ENCODE peak calls at places on chromosomes 1 and 21, in five cellular contexts. E, T, X, Y and G are unnamed samples.
A peak's percentile ranks its signal among the peaks of the same experiment; 100 is the strongest.

GRCh38 chr21:38277501-38278111 is 20.8 kb downstream of the KCNJ15 start:
- DNase-seq in T (peak; percentile 96), X (peak; percentile 98), Y (no peak), E (no peak), G (no peak)

GRCh38 chr1:82538876-82539275 is 738.1 kb downstream of the ADGRL2 start:
- DNase-seq in Y (no peak), X (peak; percentile 76), T (no peak), E (no peak), G (no peak)

GRCh38 chr1:74586253-74586897 is 74.0 kb upstream of the LRRC53 start:
- DNase-seq in T (no peak), X (no peak), E (no peak), Y (no peak), G (no peak)

GRCh38 chr1:31760901-31761470 is 3.2 kb downstream of the ADGRB2 start:
- DNase-seq in T (peak; percentile 58), E (peak; percentile 85), X (peak; percentile 88), Y (peak; percentile 74), G (peak; percentile 64)

GRCh38 chr1:242800521-242800920 is 276.0 kb upstream of the PLD5 start:
- DNase-seq in T (no peak), Y (no peak), X (no peak), E (no peak), G (no peak)

GRCh38 chr1:227899820-227900449 is 47.8 kb downstream of the WNT9A start:
- DNase-seq in Y (no peak), X (no peak), T (no peak), E (peak; percentile 26), G (no peak)

GRCh38 chr21:29487154-29487553 is 188.4 kb downstream of the BACH1 start:
- DNase-seq in X (no peak), T (no peak), E (no peak), Y (no peak), G (no peak)

GRCh38 chr1:168520052-168520751 is 23.6 kb downstream of the XCL2 start:
- DNase-seq in E (peak; percentile 40), T (no peak), X (no peak), Y (peak; percentile 71), G (no peak)

GRCh38 chr1:152049291-152050073 is 12.7 kb upstream of the S100A11 start:
- DNase-seq in Y (no peak), X (peak; percentile 80), T (peak; percentile 23), E (no peak), G (no peak)

GRCh38 chr1:27145934-27146354 is 9.0 kb downstream of the SLC9A1 start:
- DNase-seq in T (peak; percentile 55), X (peak; percentile 93), E (no peak), Y (no peak), G (no peak)

GRCh38 chr1:245345191-245345884 is 190.6 kb downstream of the KIF26B start:
- DNase-seq in X (no peak), Y (no peak), T (no peak), E (peak; percentile 82), G (no peak)

GRCh38 chr1:165871311-165872067 is 44.1 kb downstream of the UCK2 start:
- DNase-seq in T (peak; percentile 42), E (peak; percentile 72), Y (peak; percentile 72), X (no peak), G (peak; percentile 31)
- TF ChIP-seq CTCF in T (peak; percentile 32), E (peak; percentile 72), Y (no peak), X (peak; percentile 32), G (peak; percentile 24)

DNA sequence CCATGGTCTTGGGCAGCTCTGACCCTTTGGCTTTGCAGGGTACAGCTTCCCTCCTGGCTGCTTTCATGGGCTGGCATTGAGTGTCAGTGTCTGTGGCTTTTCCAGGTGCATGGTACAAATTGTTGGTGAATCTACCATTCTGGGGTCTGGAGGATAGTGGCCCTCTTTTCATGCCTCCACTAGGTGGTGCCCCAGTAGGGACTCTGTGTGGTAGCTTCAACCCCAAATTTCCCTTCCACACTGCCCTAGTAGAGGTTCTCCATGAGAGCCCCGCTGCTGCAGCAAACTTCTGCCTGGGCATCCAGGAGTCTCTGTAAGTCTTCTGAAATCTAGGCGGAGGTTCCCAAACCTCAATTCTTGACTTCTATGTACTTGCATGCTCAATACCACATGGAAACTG is 494.5 kb upstream of the LRRC7 start:
- DNase-seq in Y (no peak), E (peak; percentile 36), T (no peak), X (no peak), G (no peak)
- TF ChIP-seq CTCF in Y (no peak), E (peak; percentile 36), T (no peak), X (no peak), G (no peak)

DNA sequence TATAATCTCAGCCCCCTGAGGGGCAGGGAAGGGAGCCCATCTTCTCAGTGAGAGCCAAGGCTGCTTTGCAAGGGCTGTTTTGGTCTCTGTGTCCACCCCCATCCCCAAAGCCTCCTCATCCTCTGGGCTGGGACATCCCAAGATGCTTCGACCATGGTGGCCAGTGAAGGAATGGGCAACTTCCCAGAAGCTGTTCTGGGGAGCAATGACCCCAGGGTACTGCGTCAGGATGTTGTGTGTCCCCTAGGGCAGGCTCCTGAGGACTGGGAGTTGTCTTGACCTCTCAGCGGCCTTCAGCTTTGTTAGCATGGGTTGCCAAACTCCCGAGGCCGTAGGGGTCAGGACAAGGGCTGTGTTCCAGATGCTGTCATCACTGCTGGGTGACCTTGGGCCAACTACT is 238.4 kb upstream of the POU3F1 start:
- DNase-seq in X (no peak), E (no peak), T (no peak), Y (no peak), G (no peak)
- TF ChIP-seq CTCF in X (no peak), E (no peak), T (no peak), Y (no peak), G (no peak)

DNA sequence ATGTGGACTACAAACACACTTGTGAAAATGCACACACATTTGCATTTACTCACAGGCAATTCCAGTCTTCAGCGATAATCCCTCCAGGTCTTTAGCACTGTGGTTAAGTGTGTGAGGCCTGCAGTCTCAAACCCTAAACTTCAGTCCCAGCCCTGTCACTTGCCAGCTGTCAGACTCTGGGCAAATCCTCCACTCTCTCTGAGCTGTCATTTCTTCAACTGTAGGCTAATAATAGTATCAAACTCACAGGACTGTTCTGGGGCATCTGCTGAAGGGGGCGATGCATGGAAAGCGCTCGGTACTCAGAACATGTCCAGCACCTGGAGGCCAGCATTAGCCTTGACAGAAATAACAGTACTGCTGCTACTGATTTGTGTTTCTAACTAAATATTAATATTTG is 48.2 kb downstream of the NEK2 start:
- DNase-seq in T (no peak), Y (no peak), E (no peak), X (no peak), G (no peak)
- TF ChIP-seq CTCF in T (no peak), Y (no peak), E (no peak), X (no peak), G (no peak)

GRCh38 chr1:192475329-192475728 is 100.2 kb upstream of the RGS1 start:
- DNase-seq in X (no peak), T (no peak), E (no peak), Y (no peak), G (no peak)

GRCh38 chr1:192475970-192476369 is 99.6 kb upstream of the RGS1 start:
- DNase-seq in X (peak; percentile 8), E (no peak), Y (no peak), T (no peak), G (no peak)

GRCh38 chr1:192476802-192477298 is 98.7 kb upstream of the RGS1 start:
- DNase-seq in T (no peak), X (peak; percentile 70), Y (no peak), E (no peak), G (no peak)

GRCh38 chr1:192474080-192474683 is 101.4 kb upstream of the RGS1 start:
- DNase-seq in X (peak; percentile 63), Y (no peak), T (no peak), E (no peak), G (peak; percentile 11)

GRCh38 chr1:192477630-192478029 is 97.9 kb upstream of the RGS1 start:
- DNase-seq in Y (no peak), X (peak; percentile 69), T (peak; percentile 33), E (no peak), G (no peak)
- TF ChIP-seq CTCF in Y (peak; percentile 64), X (peak; percentile 53), T (peak; percentile 88), E (peak; percentile 62), G (no peak)

GRCh38 chr1:25055045-25055780 is 125.1 kb upstream of the RUNX3 start:
- DNase-seq in Y (no peak), T (no peak), E (no peak), X (no peak), G (no peak)
- TF ChIP-seq CTCF in Y (no peak), T (no peak), E (no peak), X (no peak), G (no peak)

DNA sequence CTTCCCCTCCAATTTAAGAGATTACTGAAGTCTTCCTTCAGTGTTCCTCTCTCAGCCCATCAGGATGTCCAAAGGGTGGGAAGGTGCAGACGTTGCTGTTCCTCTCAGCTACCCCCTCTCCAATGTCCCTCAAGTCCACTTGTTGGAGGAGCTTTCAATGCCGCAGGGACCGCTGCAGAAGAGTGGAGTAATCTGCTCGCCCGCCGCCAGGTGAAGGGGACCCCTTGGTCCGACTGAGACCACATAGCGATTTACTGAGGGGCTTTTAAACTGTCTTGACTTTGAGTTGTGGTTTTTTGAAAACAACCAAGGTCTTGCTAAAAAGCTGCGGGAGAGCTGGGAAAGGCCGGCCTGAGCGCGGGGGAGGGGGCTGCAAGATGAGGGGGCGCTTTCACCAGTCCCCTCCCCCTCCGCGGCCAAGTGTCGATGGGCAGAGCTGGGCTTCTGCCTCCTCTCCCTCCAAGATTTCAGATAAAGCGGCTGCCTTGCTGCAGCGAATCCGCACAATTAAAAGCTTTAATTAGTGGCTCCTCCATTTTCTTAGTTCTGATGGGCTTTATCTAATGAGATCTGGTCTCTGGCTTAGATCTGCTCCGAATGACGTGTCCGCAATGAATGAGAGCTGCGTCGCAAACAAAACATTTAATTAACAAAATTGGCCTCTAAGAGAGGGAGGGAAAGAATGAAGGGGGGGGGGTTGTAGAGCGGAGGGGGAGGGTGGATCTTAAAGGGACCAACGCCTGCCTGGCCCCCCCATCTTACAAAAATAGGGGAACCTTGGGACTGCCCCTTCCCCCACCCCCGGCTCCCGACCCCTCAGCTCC is 5.9 kb downstream of the LMO4 start:
- DNase-seq in T (no peak), E (peak; percentile 71), Y (no peak), X (peak; percentile 75), G (peak; percentile 58)
- TF ChIP-seq CTCF in T (no peak), E (peak; percentile 52), Y (no peak), X (no peak), G (no peak)

DNA sequence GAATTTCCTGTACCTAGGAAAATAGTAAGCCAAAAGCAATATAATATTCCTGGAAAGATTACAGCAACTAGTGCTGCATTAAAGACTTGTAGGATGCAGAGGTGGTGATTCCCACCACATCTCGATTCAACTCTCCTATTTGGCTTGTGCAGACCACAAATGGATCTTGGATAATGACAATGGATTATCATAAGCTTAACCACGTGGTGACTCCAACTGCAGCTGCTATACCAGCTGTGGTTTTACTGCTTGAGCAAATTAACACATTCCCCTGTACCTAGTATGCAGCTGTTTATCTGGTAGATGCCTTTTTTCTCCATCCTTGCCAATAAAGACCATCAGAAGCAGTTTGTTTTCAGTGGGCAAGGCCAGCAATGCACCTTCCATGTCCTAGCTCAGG is 542.7 kb upstream of the ADGRL4 start:
- DNase-seq in X (no peak), Y (no peak), T (no peak), E (no peak), G (no peak)
- TF ChIP-seq CTCF in X (no peak), Y (no peak), T (no peak), E (no peak), G (no peak)